ENCODE peak calls at places on chromosomes 12 and 14, in six cellular contexts. One of them, this sample, is unnamed.

GRCh38 chr14:24135834-24136683 is at the start of gene PSME1:
- DNase-seq in non-pigmented ciliary epithelial cell: no peak
- DNase-seq in substantia nigra: peak
- DNase-seq in activated naive CD8-positive, alpha-beta T cell treated with anti-CD3 and anti-CD28 coated beads for 36 hours: peak
- DNase-seq in retina: peak
- DNase-seq in AG04449: no peak
- DNase-seq in this sample: peak

GRCh38 chr14:87434680-87435079 is 558.3 kb downstream of the GALC start:
- DNase-seq in non-pigmented ciliary epithelial cell: no peak
- DNase-seq in substantia nigra: no peak
- DNase-seq in activated naive CD8-positive, alpha-beta T cell treated with anti-CD3 and anti-CD28 coated beads for 36 hours: no peak
- DNase-seq in retina: no peak
- DNase-seq in AG04449: no peak
- DNase-seq in this sample: no peak

GRCh38 chr12:91367234-91367849 is 184.7 kb upstream of the DCN start:
- DNase-seq in non-pigmented ciliary epithelial cell: no peak
- DNase-seq in substantia nigra: no peak
- DNase-seq in activated naive CD8-positive, alpha-beta T cell treated with anti-CD3 and anti-CD28 coated beads for 36 hours: no peak
- DNase-seq in retina: no peak
- DNase-seq in AG04449: no peak
- DNase-seq in this sample: no peak

GRCh38 chr12:13950502-13950901 is 30.9 kb downstream of the GRIN2B start:
- DNase-seq in non-pigmented ciliary epithelial cell: no peak
- DNase-seq in substantia nigra: no peak
- DNase-seq in activated naive CD8-positive, alpha-beta T cell treated with anti-CD3 and anti-CD28 coated beads for 36 hours: no peak
- DNase-seq in retina: no peak
- DNase-seq in AG04449: no peak
- DNase-seq in this sample: no peak

GRCh38 chr14:49918709-49919108 is 25.8 kb downstream of the ARF6 start:
- DNase-seq in non-pigmented ciliary epithelial cell: no peak
- DNase-seq in substantia nigra: no peak
- DNase-seq in activated naive CD8-positive, alpha-beta T cell treated with anti-CD3 and anti-CD28 coated beads for 36 hours: no peak
- DNase-seq in retina: no peak
- DNase-seq in AG04449: no peak
- DNase-seq in this sample: no peak

GRCh38 chr14:71834308-71835204 is 97.7 kb upstream of the RGS6 start:
- DNase-seq in non-pigmented ciliary epithelial cell: no peak
- DNase-seq in substantia nigra: no peak
- DNase-seq in activated naive CD8-positive, alpha-beta T cell treated with anti-CD3 and anti-CD28 coated beads for 36 hours: no peak
- DNase-seq in retina: no peak
- DNase-seq in AG04449: no peak
- DNase-seq in this sample: no peak

GRCh38 chr14:99395904-99396530 is 84.6 kb downstream of the SETD3 start:
- DNase-seq in non-pigmented ciliary epithelial cell: no peak
- DNase-seq in substantia nigra: no peak
- DNase-seq in activated naive CD8-positive, alpha-beta T cell treated with anti-CD3 and anti-CD28 coated beads for 36 hours: peak
- DNase-seq in retina: no peak
- DNase-seq in AG04449: no peak
- DNase-seq in this sample: no peak

GRCh38 chr12:10154145-10154496 is 17.8 kb downstream of the OLR1 start:
- DNase-seq in non-pigmented ciliary epithelial cell: no peak
- DNase-seq in substantia nigra: no peak
- DNase-seq in activated naive CD8-positive, alpha-beta T cell treated with anti-CD3 and anti-CD28 coated beads for 36 hours: no peak
- DNase-seq in retina: no peak
- DNase-seq in AG04449: no peak
- DNase-seq in this sample: no peak

GRCh38 chr12:48977290-48978281 is 536 bp upstream of the WNT1 start:
- DNase-seq in non-pigmented ciliary epithelial cell: no peak
- DNase-seq in substantia nigra: no peak
- DNase-seq in activated naive CD8-positive, alpha-beta T cell treated with anti-CD3 and anti-CD28 coated beads for 36 hours: peak
- DNase-seq in retina: peak
- DNase-seq in AG04449: no peak
- DNase-seq in this sample: peak

GRCh38 chr12:19643635-19644034 is 204.3 kb downstream of the AEBP2 start:
- DNase-seq in non-pigmented ciliary epithelial cell: peak
- DNase-seq in substantia nigra: no peak
- DNase-seq in activated naive CD8-positive, alpha-beta T cell treated with anti-CD3 and anti-CD28 coated beads for 36 hours: no peak
- DNase-seq in retina: peak
- DNase-seq in AG04449: no peak
- DNase-seq in this sample: no peak

GRCh38 chr14:104084251-104085002 is 1.1 kb upstream of the ASPG start:
- DNase-seq in non-pigmented ciliary epithelial cell: no peak
- DNase-seq in substantia nigra: no peak
- DNase-seq in activated naive CD8-positive, alpha-beta T cell treated with anti-CD3 and anti-CD28 coated beads for 36 hours: no peak
- DNase-seq in retina: no peak
- DNase-seq in AG04449: no peak
- DNase-seq in this sample: no peak

GRCh38 chr12:132377147-132377546 is 47.8 kb upstream of the GALNT9 start:
- DNase-seq in non-pigmented ciliary epithelial cell: no peak
- DNase-seq in substantia nigra: no peak
- DNase-seq in activated naive CD8-positive, alpha-beta T cell treated with anti-CD3 and anti-CD28 coated beads for 36 hours: no peak
- DNase-seq in retina: no peak
- DNase-seq in AG04449: no peak
- DNase-seq in this sample: no peak

GRCh38 chr12:48996794-48997718 is 2.1 kb downstream of the DDN start:
- DNase-seq in non-pigmented ciliary epithelial cell: no peak
- DNase-seq in substantia nigra: peak
- DNase-seq in activated naive CD8-positive, alpha-beta T cell treated with anti-CD3 and anti-CD28 coated beads for 36 hours: peak
- DNase-seq in retina: peak
- DNase-seq in AG04449: no peak
- DNase-seq in this sample: peak

GRCh38 chr12:122880668-122881067 is 15.3 kb downstream of the VPS37B start:
- DNase-seq in non-pigmented ciliary epithelial cell: no peak
- DNase-seq in substantia nigra: peak
- DNase-seq in activated naive CD8-positive, alpha-beta T cell treated with anti-CD3 and anti-CD28 coated beads for 36 hours: no peak
- DNase-seq in retina: peak
- DNase-seq in AG04449: no peak
- DNase-seq in this sample: no peak

GRCh38 chr12:14931359-14931758 is 7.0 kb downstream of the ERP27 start:
- DNase-seq in non-pigmented ciliary epithelial cell: no peak
- DNase-seq in substantia nigra: no peak
- DNase-seq in activated naive CD8-positive, alpha-beta T cell treated with anti-CD3 and anti-CD28 coated beads for 36 hours: no peak
- DNase-seq in retina: no peak
- DNase-seq in AG04449: no peak
- DNase-seq in this sample: no peak

GRCh38 chr14:93946104-93946503 is 19.0 kb downstream of the FAM181A start:
- DNase-seq in non-pigmented ciliary epithelial cell: no peak
- DNase-seq in substantia nigra: no peak
- DNase-seq in activated naive CD8-positive, alpha-beta T cell treated with anti-CD3 and anti-CD28 coated beads for 36 hours: no peak
- DNase-seq in retina: no peak
- DNase-seq in AG04449: no peak
- DNase-seq in this sample: no peak

GRCh38 chr14:90400904-90401561 is 4.2 kb downstream of the CALM1 start:
- DNase-seq in non-pigmented ciliary epithelial cell: no peak
- DNase-seq in substantia nigra: no peak
- DNase-seq in activated naive CD8-positive, alpha-beta T cell treated with anti-CD3 and anti-CD28 coated beads for 36 hours: no peak
- DNase-seq in retina: no peak
- DNase-seq in AG04449: no peak
- DNase-seq in this sample: no peak

GRCh38 chr14:27243360-27243759 is 645.5 kb upstream of the NOVA1 start:
- DNase-seq in non-pigmented ciliary epithelial cell: no peak
- DNase-seq in substantia nigra: no peak
- DNase-seq in activated naive CD8-positive, alpha-beta T cell treated with anti-CD3 and anti-CD28 coated beads for 36 hours: no peak
- DNase-seq in retina: no peak
- DNase-seq in AG04449: no peak
- DNase-seq in this sample: no peak

GRCh38 chr12:98453070-98453469 is 62.3 kb upstream of the TMPO start:
- DNase-seq in non-pigmented ciliary epithelial cell: no peak
- DNase-seq in substantia nigra: no peak
- DNase-seq in activated naive CD8-positive, alpha-beta T cell treated with anti-CD3 and anti-CD28 coated beads for 36 hours: no peak
- DNase-seq in retina: no peak
- DNase-seq in AG04449: no peak
- DNase-seq in this sample: no peak

GRCh38 chr12:124553862-124554428 is 13.5 kb downstream of the NCOR2 start:
- DNase-seq in non-pigmented ciliary epithelial cell: no peak
- DNase-seq in substantia nigra: no peak
- DNase-seq in activated naive CD8-positive, alpha-beta T cell treated with anti-CD3 and anti-CD28 coated beads for 36 hours: no peak
- DNase-seq in retina: no peak
- DNase-seq in AG04449: no peak
- DNase-seq in this sample: no peak

GRCh38 chr14:50064993-50065392 is 51.4 kb downstream of the VCPKMT start:
- DNase-seq in non-pigmented ciliary epithelial cell: no peak
- DNase-seq in substantia nigra: no peak
- DNase-seq in activated naive CD8-positive, alpha-beta T cell treated with anti-CD3 and anti-CD28 coated beads for 36 hours: peak
- DNase-seq in retina: no peak
- DNase-seq in AG04449: no peak
- DNase-seq in this sample: peak

GRCh38 chr12:62640910-62641448 is 174.4 kb downstream of the MON2 start:
- DNase-seq in non-pigmented ciliary epithelial cell: no peak
- DNase-seq in substantia nigra: no peak
- DNase-seq in activated naive CD8-positive, alpha-beta T cell treated with anti-CD3 and anti-CD28 coated beads for 36 hours: peak
- DNase-seq in retina: no peak
- DNase-seq in AG04449: no peak
- DNase-seq in this sample: no peak

GRCh38 chr12:6452245-6452731 is 446 bp downstream of the TAPBPL start:
- DNase-seq in non-pigmented ciliary epithelial cell: no peak
- DNase-seq in substantia nigra: no peak
- DNase-seq in activated naive CD8-positive, alpha-beta T cell treated with anti-CD3 and anti-CD28 coated beads for 36 hours: no peak
- DNase-seq in retina: no peak
- DNase-seq in AG04449: no peak
- DNase-seq in this sample: no peak

GRCh38 chr12:18696971-18697602 is 40.7 kb downstream of the PLCZ1 start:
- DNase-seq in non-pigmented ciliary epithelial cell: peak
- DNase-seq in substantia nigra: no peak
- DNase-seq in activated naive CD8-positive, alpha-beta T cell treated with anti-CD3 and anti-CD28 coated beads for 36 hours: no peak
- DNase-seq in retina: no peak
- DNase-seq in AG04449: no peak
- DNase-seq in this sample: no peak

GRCh38 chr12:21026302-21026701 is 104.7 kb upstream of the SLCO1B1 start:
- DNase-seq in non-pigmented ciliary epithelial cell: peak
- DNase-seq in substantia nigra: no peak
- DNase-seq in activated naive CD8-positive, alpha-beta T cell treated with anti-CD3 and anti-CD28 coated beads for 36 hours: no peak
- DNase-seq in retina: no peak
- DNase-seq in AG04449: no peak
- DNase-seq in this sample: no peak

GRCh38 chr14:54881235-54881760 is 21.3 kb downstream of the GCH1 start:
- DNase-seq in non-pigmented ciliary epithelial cell: no peak
- DNase-seq in substantia nigra: no peak
- DNase-seq in activated naive CD8-positive, alpha-beta T cell treated with anti-CD3 and anti-CD28 coated beads for 36 hours: peak
- DNase-seq in retina: no peak
- DNase-seq in AG04449: no peak
- DNase-seq in this sample: peak

GRCh38 chr14:75884198-75884611 is 97.6 kb downstream of the TGFB3 start:
- DNase-seq in non-pigmented ciliary epithelial cell: peak
- DNase-seq in substantia nigra: no peak
- DNase-seq in activated naive CD8-positive, alpha-beta T cell treated with anti-CD3 and anti-CD28 coated beads for 36 hours: no peak
- DNase-seq in retina: no peak
- DNase-seq in AG04449: peak
- DNase-seq in this sample: no peak

GRCh38 chr14:26276757-26277156 is 321.1 kb downstream of the NOVA1 start:
- DNase-seq in non-pigmented ciliary epithelial cell: no peak
- DNase-seq in substantia nigra: peak
- DNase-seq in activated naive CD8-positive, alpha-beta T cell treated with anti-CD3 and anti-CD28 coated beads for 36 hours: no peak
- DNase-seq in retina: peak
- DNase-seq in AG04449: no peak
- DNase-seq in this sample: no peak

GRCh38 chr12:68319988-68320623 is 12.1 kb downstream of the MDM1 start:
- DNase-seq in non-pigmented ciliary epithelial cell: no peak
- DNase-seq in substantia nigra: no peak
- DNase-seq in activated naive CD8-positive, alpha-beta T cell treated with anti-CD3 and anti-CD28 coated beads for 36 hours: no peak
- DNase-seq in retina: no peak
- DNase-seq in AG04449: peak
- DNase-seq in this sample: no peak

GRCh38 chr14:104955396-104955770 is 22.8 kb downstream of the AHNAK2 start:
- DNase-seq in non-pigmented ciliary epithelial cell: no peak
- DNase-seq in substantia nigra: no peak
- DNase-seq in activated naive CD8-positive, alpha-beta T cell treated with anti-CD3 and anti-CD28 coated beads for 36 hours: no peak
- DNase-seq in retina: no peak
- DNase-seq in AG04449: no peak
- DNase-seq in this sample: no peak

GRCh38 chr12:52250048-52250990 is 17.3 kb downstream of the KRT7 start:
- DNase-seq in non-pigmented ciliary epithelial cell: no peak
- DNase-seq in substantia nigra: no peak
- DNase-seq in activated naive CD8-positive, alpha-beta T cell treated with anti-CD3 and anti-CD28 coated beads for 36 hours: no peak
- DNase-seq in retina: peak
- DNase-seq in AG04449: no peak
- DNase-seq in this sample: no peak

This sample was measured in T-cell.